ENCODE peak calls at places on chromosomes 6 and 20, in five cellular contexts. I is MM.1S, A is GM23248, Y is GM23338, L is SK-N-SH. Z is an unnamed sample. For H3K9me2, the result is how much of the 10 kb centered on the place peaks cover.

GRCh38 chr6:47681201-47681990 is 17.0 kb upstream of the ADGRF4 start:
- DNase-seq in L (no peak), A (no peak), I (no peak), Y (no peak), Z (no peak)

GRCh38 chr6:147311218-147311617 is 107.0 kb downstream of the STXBP5 start:
- DNase-seq in L (no peak), A (peak), I (no peak), Y (no peak), Z (no peak)

GRCh38 chr6:107819976-107820551 is 4.0 kb downstream of the SCML4 start:
- DNase-seq in I (no peak), Y (peak), A (peak), L (peak), Z (no peak)

GRCh38 chr6:108799791-108800190 is 48.4 kb upstream of the ARMC2 start:
- DNase-seq in A (no peak), L (no peak), Y (no peak), I (no peak), Z (no peak)

GRCh38 chr20:33664085-33664761 is 2.1 kb downstream of the C20orf144 start:
- DNase-seq in Y (peak), L (peak), A (peak), I (no peak), Z (no peak)

GRCh38 chr6:160337301-160337700 is 10.9 kb upstream of the SLC22A3 start:
- DNase-seq in A (peak), L (no peak), Y (no peak), I (no peak), Z (no peak)

GRCh38 chr20:11810316-11811130 is 107.2 kb upstream of the BTBD3 start:
- DNase-seq in I (no peak), L (no peak), A (peak), Y (no peak), Z (no peak)

GRCh38 chr6:94349227-94349626 is 929.9 kb upstream of the EPHA7 start:
- DNase-seq in L (no peak), Y (no peak), I (no peak), A (no peak), Z (no peak)

GRCh38 chr20:4569092-4569491 is 152.6 kb upstream of the PRND start:
- DNase-seq in I (no peak), Y (peak), L (no peak), A (no peak), Z (no peak)

GRCh38 chr20:62921119-62921687 is 5.1 kb downstream of the DIDO1 start:
- DNase-seq in L (peak), Y (peak), A (peak), I (peak), Z (peak)

GRCh38 chr6:121055572-121056163 is 278.6 kb downstream of the TBC1D32 start:
- DNase-seq in Y (peak), I (peak), L (peak), A (peak), Z (peak)

GRCh38 chr6:70164556-70164955 is 138.3 kb downstream of the COL9A1 start:
- DNase-seq in Y (no peak), L (no peak), A (no peak), I (no peak), Z (no peak)
- TF ChIP-seq EZH2phosphoT487 in Y (no peak), L (no peak), A (no peak), I (no peak), Z (no peak)

DNA sequence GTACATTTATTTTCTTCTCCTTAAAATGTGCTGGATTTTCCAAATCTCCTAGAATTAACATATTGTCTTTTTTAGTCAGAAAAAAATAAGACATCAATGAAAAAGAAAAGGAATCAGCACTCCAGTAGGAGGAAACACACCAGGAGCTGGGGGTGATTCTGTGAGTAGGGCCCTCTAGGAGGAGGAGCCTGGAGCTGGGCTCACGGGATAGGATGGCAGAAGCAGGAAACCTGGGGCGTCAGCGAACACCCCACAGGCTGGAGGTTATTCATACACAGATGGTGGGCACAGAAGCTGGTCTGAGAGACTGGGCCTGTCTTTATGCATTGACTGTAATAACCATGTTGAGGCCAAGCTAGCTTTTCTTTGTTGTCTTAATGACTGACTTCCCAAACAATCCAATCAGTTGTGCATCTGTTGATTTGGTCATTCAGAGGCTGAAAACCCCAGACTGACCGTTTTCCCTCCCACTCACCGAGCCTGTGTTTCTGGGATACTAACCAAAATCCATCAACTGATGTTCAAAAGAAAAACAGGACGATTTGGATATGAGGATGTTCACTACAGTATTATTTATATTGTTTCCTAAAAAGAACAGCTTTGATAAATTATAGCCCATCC is 53.1 kb downstream of the CPNE5 start:
- DNase-seq in Y (peak), I (no peak), A (no peak), L (no peak), Z (no peak)
- H3K9me2 ChIP-seq in Y (under half), I (under half), A (under half), L (under half), Z (under half)

GRCh38 chr6:35663447-35664235 is 25.1 kb downstream of the FKBP5 start:
- DNase-seq in Y (peak), L (no peak), I (peak), A (peak), Z (peak)
- H3K4me3 ChIP-seq in Y (no peak), L (no peak), I (no peak), A (peak), Z (peak)

GRCh38 chr20:36368400-36368799 is 62.3 kb downstream of the DLGAP4 start:
- DNase-seq in I (no peak), Y (no peak), A (no peak), L (no peak), Z (no peak)
- TF ChIP-seq EZH2phosphoT487 in I (no peak), Y (no peak), A (no peak), L (no peak), Z (no peak)

DNA sequence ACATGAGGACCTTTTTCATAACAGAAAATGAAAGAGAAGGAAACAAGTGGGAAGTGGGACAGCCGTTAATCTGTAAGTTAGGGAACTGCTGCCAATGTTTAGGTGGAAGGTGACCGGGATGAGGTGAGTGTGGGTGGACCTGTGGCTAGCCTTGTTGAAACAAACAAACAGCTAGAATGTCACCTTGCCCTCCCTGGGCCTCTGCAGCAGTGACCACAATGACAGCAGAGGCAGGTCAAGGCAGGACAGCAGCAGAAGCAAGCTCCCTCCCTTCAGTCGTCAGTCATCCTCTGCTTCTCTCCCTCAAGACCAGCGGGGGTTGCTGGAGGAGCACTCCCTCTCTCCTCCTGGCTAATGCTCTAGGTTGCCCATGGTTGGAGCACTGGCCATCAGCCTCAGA is 73.4 kb downstream of the INSM1 start:
- DNase-seq in Y (peak), I (no peak), A (no peak), L (no peak), Z (no peak)
- H3K9me2 ChIP-seq in Y (under half), I (under half), A (under half), L (under half), Z (under half)

GRCh38 chr20:1229541-1229940 is 3.7 kb downstream of the RAD21L1 start:
- DNase-seq in Y (no peak), I (no peak), A (no peak), L (no peak), Z (no peak)

GRCh38 chr20:1227121-1227582 is 1.3 kb downstream of the RAD21L1 start:
- DNase-seq in L (no peak), A (no peak), Y (no peak), I (no peak), Z (no peak)

GRCh38 chr20:1225729-1226313 is at the start of gene RAD21L1:
- DNase-seq in L (peak), Y (peak), I (peak), A (peak), Z (peak)

GRCh38 chr20:1224205-1224604 is 1.6 kb upstream of the RAD21L1 start:
- DNase-seq in I (no peak), A (no peak), Y (no peak), L (no peak), Z (no peak)

GRCh38 chr20:1225263-1225728 is 548 bp upstream of the RAD21L1 start:
- DNase-seq in L (no peak), Y (peak), A (no peak), I (no peak), Z (no peak)
- H3K4me3 ChIP-seq in L (peak), Y (peak), A (peak), I (peak), Z (peak)

GRCh38 chr6:148987982-148988381 is 241.2 kb downstream of the UST start:
- DNase-seq in I (no peak), L (no peak), Y (no peak), A (no peak), Z (no peak)

GRCh38 chr6:148985499-148985898 is 238.7 kb downstream of the UST start:
- DNase-seq in A (no peak), L (no peak), Y (no peak), I (no peak), Z (no peak)

GRCh38 chr6:148989585-148989984 is 242.8 kb downstream of the UST start:
- DNase-seq in L (no peak), A (no peak), Y (no peak), I (no peak), Z (no peak)

GRCh38 chr6:148986608-148987007 is 239.8 kb downstream of the UST start:
- DNase-seq in I (no peak), L (no peak), A (no peak), Y (no peak), Z (no peak)

DNA sequence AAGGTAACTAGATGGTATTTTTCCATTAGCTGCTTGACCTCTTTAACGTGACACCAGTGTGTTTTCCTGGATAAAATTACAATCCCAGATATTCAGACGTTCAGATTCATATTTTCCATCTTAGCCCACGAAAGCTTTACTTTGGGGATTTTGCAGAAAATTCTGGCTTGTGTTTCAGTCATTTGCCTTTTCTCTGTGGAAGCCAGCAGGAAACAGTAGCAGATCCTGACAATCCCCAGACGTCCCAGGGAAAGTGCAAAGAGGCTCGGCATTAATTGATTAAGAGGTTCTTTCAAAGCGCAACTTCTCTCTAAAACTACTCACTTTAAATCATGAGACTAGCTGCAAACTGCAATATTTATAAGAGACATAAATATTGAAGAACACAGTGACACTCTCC is 243.6 kb downstream of the UST start:
- DNase-seq in A (no peak), I (no peak), L (no peak), Y (no peak), Z (no peak)
- TF ChIP-seq EZH2phosphoT487 in A (no peak), I (no peak), L (no peak), Y (no peak), Z (no peak)

DNA sequence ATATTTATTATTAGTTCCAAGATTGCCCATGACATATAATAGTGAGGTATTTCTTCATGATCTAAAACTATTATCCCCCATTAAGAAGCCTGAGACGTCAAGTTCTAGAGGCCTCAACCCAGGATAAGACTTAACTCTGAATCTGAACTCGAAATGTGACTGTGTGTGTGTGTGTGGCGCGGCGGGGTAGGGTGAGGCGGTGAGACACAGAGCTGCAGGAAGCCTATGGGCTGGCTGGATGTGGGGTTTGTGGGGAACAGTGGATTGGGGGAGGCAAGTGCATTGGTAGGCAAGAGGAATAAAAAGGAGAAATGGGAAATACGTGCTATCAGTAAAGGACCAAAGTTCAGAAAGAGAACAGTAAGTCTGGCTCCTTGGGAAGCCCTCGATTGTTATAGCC is 66.5 kb upstream of the RNF146 start:
- DNase-seq in L (no peak), Y (no peak), I (no peak), A (no peak), Z (no peak)
- H3K9me2 ChIP-seq in L (under half), Y (under half), I (under half), A (under half), Z (under half)

Z was measured in OCI-LY7.